ENCODE peak calls at places on chromosomes 6 and 20, in ten cellular contexts. D is dorsolateral prefrontal cortex; B is NCI-H526; J is posterior vena cava; U is HEK293T; I is NCI-H460; L is RCC 7860; T is activated T-helper 2 cell treated with anti-CD3 and anti-CD28 coated beads, Interferon-gamma antibody, Interleukin-2, Interleukin-4, amounts not matched to agents 10 μg/mL and 5 μg/mL and 100 μg/mL, durations not matched to agents 14 hours and 24 hours and 36 hours; E is activated CD4-positive, alpha-beta memory T cell treated with anti-CD3 and anti-CD28 coated beads, Interleukin-2, amount 10 ng/mL, durations not matched to agents 7 days and 5 days; H is mammary epithelial cell. O is an unnamed sample.

GRCh38 chr6:154386848-154387717 is 30.5 kb upstream of the IPCEF1 start:
- DNase-seq in I (peak; percentile 27), L (peak; percentile 77), D (no peak), U (no peak), H (peak; percentile 73), J (no peak), B (no peak), T (no peak), E (no peak), O (no peak)

GRCh38 chr6:142850653-142851434 is 94.1 kb downstream of the HIVEP2 start:
- DNase-seq in U (no peak), I (no peak), B (no peak), T (no peak), H (peak; percentile 37), D (no peak), E (peak; percentile 52), J (no peak), L (peak; percentile 69), O (no peak)

GRCh38 chr6:143002686-143003085 is 57.7 kb upstream of the HIVEP2 start:
- DNase-seq in U (no peak), E (no peak), J (no peak), B (no peak), L (no peak), D (no peak), H (no peak), T (no peak), I (no peak), O (no peak)

GRCh38 chr20:3313681-3314080 is 74.7 kb upstream of the SLC4A11 start:
- DNase-seq in I (peak; percentile 77), J (no peak), U (no peak), D (no peak), E (no peak), H (no peak), B (peak; percentile 13), T (no peak), L (no peak), O (no peak)

GRCh38 chr6:112618796-112619195 is 271.7 kb downstream of the RFPL4B start:
- DNase-seq in D (no peak), H (no peak), T (no peak), U (peak; percentile 28), B (peak; percentile 25), J (no peak), L (no peak), I (no peak), E (no peak), O (no peak)

GRCh38 chr20:46333136-46333991 is 25.1 kb upstream of the CDH22 start:
- DNase-seq in L (no peak), T (no peak), D (no peak), I (no peak), B (no peak), H (peak; percentile 27), U (no peak), E (no peak), J (no peak), O (no peak)

GRCh38 chr20:8562356-8562755 is 430.3 kb downstream of the PLCB1 start:
- DNase-seq in I (no peak), T (no peak), L (no peak), J (no peak), U (no peak), H (no peak), D (no peak), E (no peak), B (no peak), O (no peak)

GRCh38 chr6:43436577-43437282 is 9.4 kb downstream of the ABCC10 start:
- DNase-seq in E (no peak), H (peak; percentile 88), B (no peak), U (no peak), I (no peak), T (no peak), J (peak; percentile 47), D (no peak), L (peak; percentile 54), O (no peak)

GRCh38 chr6:103870970-103871369 is 988.7 kb downstream of the HACE1 start:
- DNase-seq in B (no peak), T (no peak), I (no peak), J (no peak), D (no peak), L (no peak), U (no peak), H (no peak), E (no peak), O (no peak)

GRCh38 chr6:20417819-20418218 is 16.1 kb downstream of the E2F3 start:
- DNase-seq in D (no peak), H (no peak), I (no peak), E (no peak), T (no peak), L (no peak), U (no peak), B (no peak), J (no peak), O (no peak)

GRCh38 chr20:60525397-60525796 is 567.2 kb downstream of the CDH26 start:
- DNase-seq in B (no peak), D (no peak), I (no peak), U (no peak), T (no peak), J (no peak), H (no peak), E (no peak), L (no peak), O (no peak)

GRCh38 chr6:38671885-38672467 is 31.0 kb downstream of the GLO1 start:
- DNase-seq in J (no peak), L (peak; percentile 24), E (peak; percentile 31), B (peak; percentile 90), D (no peak), U (peak; percentile 63), T (peak; percentile 15), I (peak; percentile 21), H (peak; percentile 56), O (no peak)

GRCh38 chr20:20362774-20363435 is 5.0 kb upstream of the INSM1 start:
- DNase-seq in T (no peak), L (no peak), E (no peak), U (no peak), H (no peak), B (peak; percentile 99), I (no peak), J (no peak), D (peak; percentile 43), O (no peak)

GRCh38 chr6:148550569-148550968 is 196.3 kb upstream of the UST start:
- DNase-seq in E (no peak), L (no peak), D (no peak), J (no peak), U (no peak), I (no peak), B (no peak), H (no peak), T (no peak), O (no peak)

GRCh38 chr6:46876126-46876525 is 45.6 kb downstream of the ADGRF5 start:
- DNase-seq in I (no peak), T (no peak), B (peak; percentile 7), L (peak; percentile 61), J (no peak), D (no peak), H (peak; percentile 97), E (no peak), U (no peak), O (no peak)

GRCh38 chr6:903746-904145 is 210.8 kb upstream of the EXOC2 start:
- DNase-seq in U (no peak), B (no peak), D (no peak), E (no peak), H (no peak), T (no peak), L (no peak), J (no peak), I (no peak), O (no peak)

GRCh38 chr6:152723398-152723797 is 25.7 kb downstream of the MYCT1 start:
- DNase-seq in I (no peak), J (no peak), L (peak; percentile 41), U (no peak), E (no peak), T (no peak), B (no peak), H (peak; percentile 7), D (no peak), O (no peak)

GRCh38 chr20:62366370-62367135 is 559 bp downstream of the LAMA5 start:
- DNase-seq in T (no peak), B (peak; percentile 92), H (no peak), I (no peak), D (no peak), U (peak; percentile 58), L (no peak), E (no peak), J (no peak), O (no peak)

O was measured in type B pancreatic cell.